ENCODE peak calls at places on chromosomes 6 and 20, in four cellular contexts. Z is heart left ventricle, V is ovary, J is endothelial cell of umbilical vein. A is an unnamed sample.

GRCh38 chr20:44021900-44022299 is 107.2 kb downstream of the TOX2 start:
- DNase-seq in V (no peak), Z (no peak), J (no peak), A (no peak)

GRCh38 chr20:20568604-20569205 is 143.7 kb downstream of the RALGAPA2 start:
- DNase-seq in Z (no peak), J (peak; percentile 42), V (no peak), A (no peak)

GRCh38 chr6:118893095-118893881 is 664 bp upstream of the ASF1A start:
- DNase-seq in J (peak; percentile 87), Z (no peak), V (peak; percentile 36), A (no peak)

GRCh38 chr20:46797201-46797600 is 87.8 kb downstream of the SLC2A10 start:
- DNase-seq in J (no peak), V (no peak), Z (no peak), A (no peak)

GRCh38 chr6:116545661-116546060 is at the start of gene TRAPPC3L:
- DNase-seq in Z (no peak), J (no peak), V (no peak), A (no peak)

GRCh38 chr6:42436825-42437224 is 14.9 kb downstream of the TRERF1 start:
- DNase-seq in V (no peak), Z (no peak), J (no peak), A (no peak)

GRCh38 chr20:55158446-55158845 is 683.1 kb downstream of the DOK5 start:
- DNase-seq in J (no peak), Z (no peak), V (no peak), A (no peak)

GRCh38 chr6:34350100-34350936 is 42.2 kb downstream of the NUDT3 start:
- DNase-seq in Z (no peak), J (no peak), V (no peak), A (no peak)

GRCh38 chr6:71420693-71421328 is 132.2 kb downstream of the OGFRL1 start:
- DNase-seq in Z (peak; percentile 98), J (peak; percentile 97), V (peak; percentile 94), A (peak; percentile 66)

GRCh38 chr6:392441-393390 is 1.2 kb downstream of the IRF4 start:
- DNase-seq in J (no peak), Z (no peak), V (no peak), A (no peak)

GRCh38 chr20:38790210-38791053 is 15.1 kb upstream of the PPP1R16B start:
- DNase-seq in V (no peak), Z (no peak), J (peak; percentile 66), A (no peak)

GRCh38 chr6:170290306-170291128 is at the start of gene DLL1:
- DNase-seq in J (peak; percentile 52), Z (peak; percentile 66), V (no peak), A (peak; percentile 75)

GRCh38 chr6:141685416-141685815 is 447.3 kb upstream of the GJE1 start:
- DNase-seq in Z (no peak), J (no peak), V (no peak), A (no peak)

GRCh38 chr6:113856571-113857564 is at the start of gene MARCKS:
- DNase-seq in J (peak; percentile 93), Z (peak; percentile 68), V (peak; percentile 83), A (peak; percentile 88)

GRCh38 chr6:129617986-129618385 is 92.0 kb downstream of the ARHGAP18 start:
- DNase-seq in V (no peak), J (no peak), Z (no peak), A (no peak)

GRCh38 chr6:11659757-11660156 is 118.8 kb downstream of the ADTRP start:
- DNase-seq in V (no peak), J (no peak), Z (no peak), A (no peak)

GRCh38 chr6:106927531-106928398 is 46.8 kb downstream of the CD24 start:
- DNase-seq in Z (no peak), V (no peak), J (peak; percentile 41), A (no peak)

GRCh38 chr6:42911171-42912021 is 4.5 kb upstream of the PTCRA start:
- DNase-seq in J (no peak), V (no peak), Z (no peak), A (no peak)

GRCh38 chr20:63246490-63247284 is 7.6 kb downstream of the NKAIN4 start:
- DNase-seq in J (no peak), V (no peak), Z (no peak), A (no peak)

GRCh38 chr20:23683281-23683680 is 5.6 kb downstream of the CST4 start:
- DNase-seq in V (no peak), J (peak; percentile 45), Z (no peak), A (no peak)

GRCh38 chr20:11210611-11211010 is 536.8 kb upstream of the JAG1 start:
- DNase-seq in V (no peak), Z (no peak), J (no peak), A (no peak)

GRCh38 chr20:2751868-2752630 is 48.4 kb downstream of the CPXM1 start:
- DNase-seq in J (no peak), V (peak; percentile 64), Z (no peak), A (no peak)
- H3K27me3 ChIP-seq in J (peaks cover 53% of the 10 kb centered on the region), V (no peaks in the 10 kb centered on the region), Z (peaks cover 38% of the 10 kb centered on the region), A (no peaks in the 10 kb centered on the region)

DNA sequence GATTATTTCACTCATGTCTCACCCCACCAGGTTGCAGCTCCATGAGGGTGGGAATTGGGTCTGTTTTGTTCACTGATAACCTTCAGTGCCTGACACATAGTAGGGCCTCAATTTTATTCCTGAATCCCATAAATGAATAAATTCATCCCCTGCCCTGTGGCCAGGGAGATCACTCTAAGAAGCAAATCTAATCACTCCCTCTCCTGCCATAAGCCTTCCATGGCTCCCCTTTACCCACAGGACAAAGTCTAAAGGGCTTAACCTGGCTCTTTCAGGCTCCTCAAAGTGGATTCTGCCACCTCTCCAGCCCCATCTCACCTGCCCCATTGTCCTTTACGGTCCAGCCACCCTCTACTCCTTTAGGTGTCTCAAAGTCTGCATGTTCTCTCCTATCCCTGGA is 141.8 kb upstream of the PTPN1 start:
- DNase-seq in Z (no peak), V (no peak), J (no peak), A (no peak)
- TF ChIP-seq POLR2A in Z (no peak), V (no peak), J (no peak), A (no peak)

GRCh38 chr20:2507875-2508630 is 662 bp downstream of the ZNF343 start:
- DNase-seq in Z (no peak), J (peak; percentile 9), V (no peak), A (peak; percentile 51)

GRCh38 chr20:2509468-2509781 is 710 bp upstream of the ZNF343 start:
- DNase-seq in V (no peak), Z (no peak), J (no peak), A (no peak)

GRCh38 chr20:2509794-2510193 is 1.1 kb upstream of the ZNF343 start:
- DNase-seq in Z (no peak), J (no peak), V (no peak), A (no peak)

GRCh38 chr20:2508631-2509467 is at the start of gene ZNF343:
- DNase-seq in J (peak; percentile 90), Z (peak; percentile 83), V (peak; percentile 80), A (peak; percentile 77)

GRCh38 chr20:2507464-2507863 is 1.3 kb downstream of the ZNF343 start:
- DNase-seq in V (no peak), Z (no peak), J (no peak), A (no peak)
- H3K27ac ChIP-seq in V (no peak overlapping the region), Z (peak overlapping the region; percentile 95), J (no peak overlapping the region), A (no peak overlapping the region)

GRCh38 chr6:4615231-4615630 is 161.0 kb upstream of the CDYL start:
- DNase-seq in J (no peak), V (no peak), Z (no peak), A (no peak)
- H3K27me3 ChIP-seq in J (peaks cover 2% of the 10 kb centered on the region), V (no peaks in the 10 kb centered on the region), Z (no peaks in the 10 kb centered on the region), A (no peaks in the 10 kb centered on the region)

DNA sequence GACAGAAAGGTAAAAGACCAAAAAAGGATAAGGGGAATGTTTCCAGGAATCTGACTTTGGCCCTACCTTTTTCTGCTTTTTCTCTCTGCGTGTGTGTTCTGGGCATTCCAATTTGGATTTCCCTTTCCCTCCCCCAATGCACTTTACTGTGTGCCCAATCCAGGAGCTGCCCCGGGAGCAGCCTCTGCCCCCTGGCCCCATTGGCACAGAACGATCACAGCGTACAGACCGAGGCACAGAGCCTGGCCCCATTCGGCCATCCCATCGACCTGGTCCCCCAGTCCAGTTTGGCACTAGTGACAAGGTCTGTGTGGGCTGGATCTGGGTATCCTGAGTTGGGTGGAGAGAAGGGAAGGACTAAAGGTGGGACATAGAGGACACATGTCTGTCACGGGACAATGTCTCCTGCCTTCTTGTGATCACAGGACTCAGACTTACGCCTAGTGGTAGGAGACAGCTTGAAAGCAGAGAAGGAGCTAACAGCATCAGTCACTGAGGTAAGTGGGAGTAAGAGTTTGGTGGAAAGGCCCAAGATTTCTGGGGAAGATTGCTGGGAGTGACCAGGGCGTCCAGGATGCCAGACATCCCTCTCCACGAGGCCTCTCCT is 14.6 kb downstream of the PRRC2A start:
- DNase-seq in J (no peak), Z (no peak), V (no peak), A (no peak)
- TF ChIP-seq POLR2A in J (no peak), Z (no peak), V (no peak), A (no peak)

DNA sequence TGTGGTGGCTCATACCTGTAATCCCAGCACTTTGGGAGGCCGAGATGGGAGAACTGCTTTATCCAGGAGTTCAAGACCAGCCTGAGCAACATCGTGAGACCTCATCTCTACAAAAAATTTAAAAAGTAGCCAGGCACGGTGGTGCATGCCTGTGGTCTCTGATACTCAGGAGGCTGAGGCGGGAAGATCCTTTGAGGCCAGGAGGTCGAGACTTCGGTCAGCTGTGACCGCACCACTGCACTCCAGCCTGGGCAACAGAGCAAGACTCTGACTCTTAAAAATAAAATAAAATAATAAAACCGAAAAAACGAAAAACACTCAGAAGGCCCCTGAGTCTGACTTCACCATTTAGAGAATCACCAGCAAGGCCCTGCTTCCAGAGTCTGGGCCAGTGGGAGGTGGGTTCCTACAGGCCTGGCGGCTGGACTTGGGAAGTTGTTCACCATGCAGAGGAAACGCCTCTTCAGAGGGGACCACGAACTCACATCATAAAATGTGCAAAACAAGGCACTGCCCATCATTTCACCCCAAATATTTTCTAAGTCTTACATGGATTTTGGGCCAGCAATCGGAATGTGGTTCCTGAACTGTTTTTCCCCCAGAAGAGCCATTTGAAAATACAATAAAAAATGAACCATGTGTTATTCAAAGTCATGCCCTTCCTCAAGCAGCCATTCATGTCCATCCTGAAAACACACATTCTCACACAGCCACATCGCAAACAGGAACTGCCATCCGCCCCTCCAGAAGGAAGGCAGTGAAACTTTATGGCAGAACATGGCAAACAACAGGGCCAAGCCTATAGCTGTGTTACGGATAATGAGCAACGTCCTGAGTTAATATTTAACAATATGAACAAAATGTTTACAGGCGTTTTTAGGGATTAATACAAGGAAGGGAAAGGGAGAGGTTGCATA is 57.8 kb downstream of the SLC22A23 start:
- DNase-seq in Z (no peak), J (peak; percentile 58), V (no peak), A (peak; percentile 52)
- H3K27ac ChIP-seq in Z (no peak overlapping the region), J (no peak overlapping the region), V (peak overlapping the region; percentile 38), A (peak overlapping the region; percentile 76)

DNA sequence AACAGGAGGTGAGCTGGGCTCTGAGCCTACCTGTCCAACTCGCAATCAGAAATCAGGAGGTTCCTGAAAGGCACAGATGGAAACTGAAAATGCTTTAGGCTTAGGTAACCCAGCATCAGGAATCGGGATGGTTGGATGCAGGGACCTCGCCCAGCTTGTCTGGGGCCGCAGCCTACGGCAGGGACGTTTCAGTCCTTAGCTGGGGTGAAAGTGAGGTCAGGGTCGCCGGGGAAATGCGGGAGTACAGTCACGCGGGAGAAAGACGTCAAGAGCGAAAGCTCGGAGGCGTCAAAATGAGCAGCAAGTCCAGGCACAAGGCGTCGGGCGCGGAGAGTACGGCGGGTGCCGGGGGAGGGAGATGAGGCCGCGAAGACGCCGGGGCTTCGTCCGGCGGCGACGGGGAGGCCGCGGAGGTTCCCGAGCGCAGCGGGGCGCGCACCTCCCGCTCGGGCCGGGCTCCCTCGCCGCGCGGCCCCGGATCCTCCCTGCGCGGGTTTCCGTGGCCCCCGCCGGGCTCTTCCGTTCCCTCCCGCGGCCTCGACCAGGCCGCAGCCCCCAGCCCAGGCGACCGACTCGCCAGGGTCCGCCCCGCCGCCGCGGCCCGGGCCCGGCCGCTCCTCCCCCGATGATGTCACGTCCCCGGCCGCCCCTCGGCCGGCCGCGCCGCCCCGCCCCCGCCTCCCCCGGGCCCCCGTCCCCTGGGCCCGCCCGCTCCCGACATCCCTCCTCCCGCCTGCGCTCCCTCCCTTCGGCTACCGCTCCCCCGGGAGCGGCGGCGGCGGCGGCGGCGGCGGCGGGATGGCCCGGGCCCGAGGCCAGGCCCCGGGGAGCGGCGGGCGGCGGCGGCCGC is at the start of gene EBF4:
- DNase-seq in V (peak; percentile 87), J (peak; percentile 31), Z (peak; percentile 46), A (peak; percentile 59)
- H3K27me3 ChIP-seq in V (no peaks in the 10 kb centered on the region), J (peaks cover 40% of the 10 kb centered on the region), Z (peaks cover 36% of the 10 kb centered on the region), A (no peaks in the 10 kb centered on the region)